ENCODE peak calls at places on chromosomes 12 and 14, in six cellular contexts. T, B, J, Y, A and K are unnamed samples.

GRCh38 chr12:27463826-27464554 is 17.5 kb downstream of the SMCO2 start:
- DNase-seq in J (no peak), B (peak), A (no peak), T (no peak), Y (no peak), K (no peak)

GRCh38 chr14:20802341-20803084 is at the start of gene RNASE1:
- DNase-seq in A (no peak), T (no peak), B (no peak), J (peak), Y (peak), K (no peak)

GRCh38 chr14:104680806-104681688 is 8.4 kb upstream of the INF2 start:
- DNase-seq in J (peak), T (no peak), A (peak), Y (peak), B (peak), K (peak)

GRCh38 chr12:53955036-53955775 is 503 bp downstream of the HOXC12 start:
- DNase-seq in A (no peak), J (no peak), Y (no peak), T (no peak), B (no peak), K (no peak)

GRCh38 chr12:47094804-47095203 is 15.0 kb upstream of the AMIGO2 start:
- DNase-seq in A (no peak), T (no peak), Y (no peak), B (no peak), J (no peak), K (no peak)

GRCh38 chr12:65387396-65387795 is 108.9 kb downstream of the MSRB3 start:
- DNase-seq in A (no peak), T (no peak), J (no peak), Y (no peak), B (no peak), K (no peak)

GRCh38 chr12:84814664-84815245 is 97.8 kb downstream of the SLC6A15 start:
- DNase-seq in A (no peak), T (no peak), Y (no peak), J (no peak), B (peak), K (no peak)

GRCh38 chr14:60686865-60687264 is 37.3 kb downstream of the SIX4 start:
- DNase-seq in T (no peak), J (no peak), B (no peak), Y (no peak), A (no peak), K (no peak)

GRCh38 chr12:122052285-122052684 is 26.3 kb upstream of the MLXIP start:
- DNase-seq in J (no peak), B (peak), T (no peak), Y (no peak), A (no peak), K (no peak)

GRCh38 chr12:119528241-119528640 is 65.3 kb upstream of the TMEM233 start:
- DNase-seq in J (no peak), A (peak), Y (no peak), T (no peak), B (no peak), K (no peak)

GRCh38 chr14:80135305-80136088 is 75.8 kb downstream of the DIO2 start:
- DNase-seq in Y (no peak), T (no peak), J (no peak), B (no peak), A (no peak), K (no peak)

GRCh38 chr14:20714593-20715250 is 26.2 kb downstream of the ANG start:
- DNase-seq in Y (peak), T (no peak), B (peak), J (no peak), A (peak), K (no peak)

GRCh38 chr14:36130186-36130585 is 46.3 kb downstream of the PTCSC3 start:
- DNase-seq in J (no peak), B (no peak), T (no peak), A (no peak), Y (no peak), K (no peak)

GRCh38 chr14:61570188-61570960 is 124.9 kb upstream of the HIF1A start:
- DNase-seq in A (no peak), J (no peak), B (peak), Y (no peak), T (no peak), K (no peak)

GRCh38 chr12:4787965-4788364 is 67.8 kb downstream of the GALNT8 start:
- DNase-seq in T (no peak), J (no peak), B (no peak), Y (no peak), A (no peak), K (no peak)

GRCh38 chr14:96631621-96632362 is 129.6 kb downstream of the PAPOLA start:
- DNase-seq in J (no peak), B (no peak), T (no peak), Y (peak), A (no peak), K (peak)

GRCh38 chr12:8637666-8638065 is 25.0 kb downstream of the MFAP5 start:
- DNase-seq in T (no peak), J (no peak), A (no peak), Y (no peak), B (no peak), K (no peak)

GRCh38 chr12:22615963-22616501 is 8.9 kb upstream of the ETNK1 start:
- DNase-seq in J (no peak), A (no peak), Y (no peak), T (no peak), B (no peak), K (no peak)

GRCh38 chr12:68824597-68825250 is 16.7 kb downstream of the MDM2 start:
- DNase-seq in A (no peak), J (no peak), Y (no peak), B (no peak), T (no peak), K (no peak)

GRCh38 chr12:15774819-15775218 is 14.4 kb downstream of the EPS8 start:
- DNase-seq in J (no peak), Y (no peak), B (peak), A (no peak), T (no peak), K (no peak)

GRCh38 chr14:63229330-63230059 is 25.3 kb downstream of the RHOJ start:
- DNase-seq in T (no peak), Y (no peak), A (no peak), J (no peak), B (no peak), K (no peak)

GRCh38 chr14:23186913-23187654 is 3.6 kb upstream of the SLC7A8 start:
- DNase-seq in J (no peak), Y (peak), A (peak), T (peak), B (peak), K (peak)

GRCh38 chr12:119994892-119995658 is 6.0 kb downstream of the BICDL1 start:
- DNase-seq in J (no peak), T (no peak), A (no peak), B (no peak), Y (no peak), K (no peak)

GRCh38 chr12:41151789-41152188 is 36.3 kb upstream of the PDZRN4 start:
- DNase-seq in T (no peak), B (no peak), Y (no peak), A (peak), J (no peak), K (no peak)

GRCh38 chr14:96066976-96067375 is 27.8 kb downstream of the C14orf132 start:
- DNase-seq in J (no peak), T (no peak), A (no peak), Y (no peak), B (no peak), K (no peak)

GRCh38 chr12:10361084-10361483 is 28.8 kb downstream of the KLRK1 start:
- DNase-seq in A (no peak), Y (no peak), B (no peak), J (no peak), T (no peak), K (no peak)

GRCh38 chr12:53966385-53967133 is 6.4 kb upstream of the HOXC11 start:
- DNase-seq in B (no peak), Y (no peak), A (no peak), J (no peak), T (no peak), K (no peak)

GRCh38 chr14:51783765-51784164 is 76.6 kb upstream of the GNG2 start:
- DNase-seq in Y (no peak), B (peak), T (no peak), J (no peak), A (no peak), K (no peak)

DNA sequence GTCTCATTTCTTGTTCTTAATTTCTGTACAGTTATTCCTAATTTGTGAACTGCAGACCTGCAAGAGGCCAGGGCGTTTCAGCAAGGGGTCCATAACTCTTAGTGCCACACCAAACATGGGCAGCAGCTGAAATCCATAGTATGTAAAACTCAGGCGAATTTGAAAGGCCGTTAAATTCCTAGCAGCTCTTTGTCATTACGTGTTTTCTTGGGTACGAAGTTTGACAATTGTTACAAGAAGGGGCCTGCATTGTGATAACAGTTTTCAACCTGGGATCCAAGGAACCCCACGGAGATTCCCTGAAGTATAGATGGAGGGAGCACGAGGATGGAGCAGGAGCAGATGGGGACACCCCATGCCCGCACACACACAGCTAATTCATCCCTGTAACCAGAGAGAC is 288.0 kb downstream of the ZFP36L1 start:
- DNase-seq in B (no peak), J (no peak), Y (no peak), T (no peak), A (no peak), K (no peak)
- TF ChIP-seq CTCF in B (no peak), J (no peak), Y (no peak), T (no peak), A (no peak), K (no peak)

DNA sequence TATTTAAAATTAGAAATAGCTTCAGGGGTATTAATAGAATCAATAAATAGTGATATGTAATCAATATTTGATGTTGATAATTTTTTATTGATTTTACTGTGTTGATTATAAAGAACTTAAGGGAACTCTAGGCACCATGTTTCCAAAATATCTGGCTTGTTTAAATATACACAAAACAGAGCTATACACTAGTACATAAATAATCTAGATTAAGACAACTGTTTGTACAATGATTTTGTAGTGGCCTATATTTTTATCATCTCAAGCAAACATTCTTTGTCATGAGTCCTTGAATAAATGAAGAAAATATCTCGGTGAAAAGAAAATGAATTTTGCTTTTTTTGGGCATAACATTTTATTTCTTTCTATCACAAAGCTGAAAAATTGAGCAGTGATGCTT is 117.1 kb upstream of the KRR1 start:
- DNase-seq in A (no peak), T (no peak), B (no peak), J (no peak), Y (no peak), K (no peak)
- TF ChIP-seq CTCF in A (no peak), T (no peak), B (no peak), J (no peak), Y (no peak), K (no peak)

GRCh38 chr12:49838973-49839633 is 3.8 kb downstream of the BCDIN3D start:
- DNase-seq in B (peak), J (no peak), Y (no peak), T (peak), A (peak), K (peak)

GRCh38 chr12:49843871-49844437 is 1.0 kb upstream of the BCDIN3D start:
- DNase-seq in T (no peak), B (no peak), Y (no peak), J (no peak), A (no peak), K (no peak)

GRCh38 chr12:49843411-49843810 is 505 bp upstream of the BCDIN3D start:
- DNase-seq in A (no peak), Y (no peak), J (no peak), B (no peak), T (no peak), K (no peak)

GRCh38 chr12:49846033-49846432 is 3.1 kb upstream of the BCDIN3D start:
- DNase-seq in B (no peak), J (no peak), T (no peak), A (no peak), Y (no peak), K (no peak)

GRCh38 chr12:49842519-49843352 is at the start of gene BCDIN3D:
- DNase-seq in A (peak), B (peak), Y (peak), T (peak), J (peak), K (peak)
- TF ChIP-seq CTCF in A (no peak), B (peak), Y (no peak), T (no peak), J (no peak), K (no peak)

DNA sequence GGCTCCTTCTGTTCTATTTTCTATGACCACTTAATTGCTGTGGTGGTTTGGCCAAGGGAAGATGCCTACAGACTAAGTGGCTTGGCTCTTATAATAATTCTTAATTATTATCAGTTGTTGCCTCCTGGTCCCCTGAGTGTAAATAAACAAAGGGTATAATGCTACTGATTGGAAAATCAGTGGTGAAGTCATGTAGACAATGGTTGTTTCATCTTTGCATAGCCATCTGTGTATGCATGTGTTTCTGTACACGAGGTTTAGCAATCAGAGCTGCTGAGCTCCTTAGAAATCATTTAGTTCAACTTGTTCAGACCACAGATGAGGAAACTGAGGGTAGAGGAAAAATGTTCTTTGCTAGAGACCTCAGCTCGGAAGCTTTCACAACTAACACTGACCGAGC is 152.2 kb downstream of the STXBP6 start:
- DNase-seq in B (no peak), J (no peak), Y (no peak), T (no peak), A (no peak), K (no peak)
- TF ChIP-seq CTCF in B (no peak), J (no peak), Y (no peak), T (no peak), A (no peak), K (no peak)

GRCh38 chr12:124740691-124741137 is 123.0 kb downstream of the SCARB1 start:
- DNase-seq in T (no peak), Y (peak), B (no peak), J (no peak), A (peak), K (peak)
- TF ChIP-seq CTCF in T (no peak), Y (no peak), B (no peak), J (no peak), A (no peak), K (peak)

DNA sequence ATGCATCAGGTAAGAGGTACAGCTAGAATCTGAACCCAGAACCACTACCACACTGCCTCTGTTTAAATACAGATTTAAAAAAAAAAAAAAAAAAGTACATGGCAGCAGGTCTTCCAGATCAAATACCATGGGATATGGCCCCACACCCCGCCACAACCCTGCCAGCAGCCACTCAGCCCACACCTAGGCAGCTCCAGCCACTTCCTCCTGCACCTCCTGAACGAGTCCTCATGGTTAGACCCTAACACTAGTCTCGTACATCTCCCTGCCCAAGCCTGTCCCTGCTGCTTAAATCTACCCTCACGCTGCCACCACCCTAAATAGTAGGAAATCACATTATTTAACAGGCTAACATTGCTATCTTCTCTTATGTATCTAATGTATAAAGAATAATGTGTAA is 12.6 kb downstream of the SETD3 start:
- DNase-seq in A (no peak), B (no peak), J (no peak), T (no peak), Y (no peak), K (no peak)
- TF ChIP-seq CTCF in A (no peak), B (no peak), J (no peak), T (no peak), Y (no peak), K (no peak)

GRCh38 chr14:24189059-24189375 is 401 bp upstream of the IPO4 start:
- DNase-seq in B (no peak), J (no peak), A (no peak), Y (no peak), T (no peak), K (no peak)

GRCh38 chr14:24189460-24189859 is 844 bp upstream of the IPO4 start:
- DNase-seq in Y (no peak), A (no peak), B (no peak), T (no peak), J (no peak), K (no peak)

GRCh38 chr14:24192933-24193332 is 2.3 kb downstream of the TM9SF1 start:
- DNase-seq in J (no peak), Y (no peak), B (no peak), A (no peak), T (no peak), K (no peak)

GRCh38 chr14:24188251-24189058 is at the start of gene IPO4:
- DNase-seq in B (peak), T (peak), Y (peak), A (peak), J (peak), K (peak)

GRCh38 chr14:24190416-24190815 is 1.8 kb upstream of the IPO4 start:
- DNase-seq in J (no peak), B (no peak), T (no peak), Y (no peak), A (no peak), K (no peak)
- TF ChIP-seq CTCF in J (no peak), B (no peak), T (no peak), Y (no peak), A (no peak), K (no peak)

GRCh38 chr12:89962648-89963047 is 254.0 kb upstream of the ATP2B1 start:
- DNase-seq in Y (no peak), A (peak), B (no peak), T (no peak), J (no peak), K (no peak)
- TF ChIP-seq CTCF in Y (no peak), A (no peak), B (peak), T (peak), J (no peak), K (no peak)